ENCODE peak calls at places on chromosomes 3 and 15, in five cellular contexts. O is iPS DF 6.9, G is breast epithelium, R is GM23248, V is suprapubic skin. D is an unnamed sample.

GRCh38 chr3:156448300-156448699 is 106.6 kb downstream of the SSR3 start:
- DNase-seq in O (no peak), R (peak), G (no peak), V (no peak), D (no peak)

GRCh38 chr3:117052356-117052755 is 342.8 kb downstream of the TUSC7 start:
- DNase-seq in V (no peak), R (peak), G (no peak), O (no peak), D (no peak)

GRCh38 chr3:5304789-5305680 is 117.5 kb downstream of the EDEM1 start:
- DNase-seq in V (no peak), R (peak), G (no peak), O (peak), D (no peak)

GRCh38 chr3:29430558-29430971 is 149.7 kb downstream of the RBMS3 start:
- DNase-seq in O (no peak), V (no peak), G (no peak), R (peak), D (no peak)

GRCh38 chr3:132448211-132448961 is 31.1 kb downstream of the DNAJC13 start:
- DNase-seq in R (peak), G (no peak), V (no peak), O (no peak), D (peak)

GRCh38 chr3:100083209-100083608 is 31.1 kb downstream of the FILIP1L start:
- DNase-seq in V (no peak), G (no peak), O (no peak), R (no peak), D (no peak)

GRCh38 chr15:51801391-51801835 is 28.0 kb upstream of the TMOD3 start:
- DNase-seq in R (peak), O (peak), V (no peak), G (no peak), D (peak)

GRCh38 chr3:10437995-10438901 is 67.1 kb downstream of the ATP2B2 start:
- DNase-seq in V (no peak), R (peak), O (no peak), G (no peak), D (no peak)

GRCh38 chr3:116253511-116253910 is 191.8 kb downstream of the LSAMP start:
- DNase-seq in R (no peak), V (no peak), O (no peak), G (no peak), D (no peak)

GRCh38 chr15:92934706-92935105 is 34.6 kb downstream of the CHD2 start:
- DNase-seq in V (no peak), G (no peak), O (no peak), R (no peak), D (no peak)

GRCh38 chr3:9352917-9353823 is 9.7 kb upstream of the THUMPD3 start:
- DNase-seq in V (no peak), R (peak), O (peak), G (peak), D (peak)

GRCh38 chr15:64009798-64010241 is 36.5 kb downstream of the DAPK2 start:
- DNase-seq in R (peak), O (no peak), G (no peak), V (no peak), D (no peak)

GRCh38 chr3:14540821-14541385 is 761 bp upstream of the GRIP2 start:
- DNase-seq in G (no peak), O (no peak), V (no peak), R (no peak), D (peak)

GRCh38 chr3:18870642-18871041 is 277.7 kb upstream of the KCNH8 start:
- DNase-seq in R (no peak), V (no peak), G (no peak), O (no peak), D (no peak)

GRCh38 chr3:139574026-139574947 is 34.7 kb upstream of the RBP1 start:
- DNase-seq in G (no peak), V (no peak), O (no peak), R (no peak), D (peak)

GRCh38 chr3:111968319-111969059 is 10.3 kb upstream of the ABHD10 start:
- DNase-seq in O (no peak), R (peak), G (no peak), V (no peak), D (no peak)

GRCh38 chr3:16849795-16850194 is 35.0 kb upstream of the PLCL2 start:
- DNase-seq in R (peak), V (no peak), O (no peak), G (no peak), D (no peak)

GRCh38 chr15:88022711-88023110 is 233.8 kb downstream of the NTRK3 start:
- DNase-seq in O (no peak), G (no peak), R (no peak), V (no peak), D (no peak)

GRCh38 chr15:51620647-51621046 is 1.9 kb downstream of the DMXL2 start:
- DNase-seq in R (no peak), V (no peak), O (no peak), G (no peak), D (no peak)

GRCh38 chr3:16512435-16513140 is 911 bp downstream of the RFTN1 start:
- DNase-seq in V (peak), G (no peak), O (no peak), R (peak), D (peak)

DNA sequence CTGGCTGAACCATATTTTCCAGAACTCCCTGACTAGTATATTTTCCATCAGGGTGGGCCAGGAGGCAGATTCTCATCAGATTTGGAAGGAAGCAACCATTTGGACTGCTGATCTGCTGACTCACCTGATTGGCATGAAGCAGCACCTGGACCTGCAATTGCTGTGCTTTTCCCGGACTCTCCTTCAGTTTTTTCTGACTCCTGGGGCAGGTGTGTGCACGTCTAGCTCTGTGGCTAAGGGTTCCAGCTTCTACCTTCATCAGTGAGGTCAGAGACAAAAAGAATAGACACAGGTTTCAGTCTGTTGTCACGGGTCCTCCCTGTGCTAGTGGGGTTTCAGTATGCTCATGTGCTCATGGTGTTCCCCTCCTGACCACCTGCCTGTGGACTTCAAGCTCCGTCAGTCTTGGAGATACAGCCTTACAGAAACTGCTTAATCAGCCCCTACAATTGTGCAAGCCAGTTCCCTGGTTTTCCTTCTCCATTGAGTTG is 31.5 kb downstream of the HMCES start:
- DNase-seq in G (no peak), V (no peak), R (no peak), O (no peak), D (no peak)
- H3K27ac ChIP-seq in G (peak), V (peak), R (no peak), O (no peak), D (no peak)

GRCh38 chr15:101617390-101617965 is 34.7 kb downstream of the TM2D3 start:
- DNase-seq in R (no peak), O (no peak), G (no peak), V (no peak), D (peak)

GRCh38 chr15:101620645-101621044 is 31.5 kb downstream of the TM2D3 start:
- DNase-seq in O (no peak), V (no peak), R (no peak), G (no peak), D (no peak)

GRCh38 chr15:101619615-101619865 is 32.6 kb downstream of the TM2D3 start:
- DNase-seq in O (no peak), R (no peak), G (no peak), V (no peak), D (no peak)

GRCh38 chr15:101618056-101618455 is 34.1 kb downstream of the TM2D3 start:
- DNase-seq in R (no peak), O (no peak), G (no peak), V (no peak), D (no peak)

GRCh38 chr15:101618861-101619614 is 33.1 kb downstream of the TM2D3 start:
- DNase-seq in O (no peak), V (no peak), G (no peak), R (no peak), D (no peak)
- H3K27ac ChIP-seq in O (no peak), V (no peak), G (no peak), R (no peak), D (no peak)

GRCh38 chr3:46546896-46547440 is 19.1 kb downstream of the LRRC2 start:
- DNase-seq in O (no peak), V (no peak), G (no peak), R (no peak), D (no peak)
- H3K27ac ChIP-seq in O (no peak), V (no peak), G (no peak), R (no peak), D (no peak)

DNA sequence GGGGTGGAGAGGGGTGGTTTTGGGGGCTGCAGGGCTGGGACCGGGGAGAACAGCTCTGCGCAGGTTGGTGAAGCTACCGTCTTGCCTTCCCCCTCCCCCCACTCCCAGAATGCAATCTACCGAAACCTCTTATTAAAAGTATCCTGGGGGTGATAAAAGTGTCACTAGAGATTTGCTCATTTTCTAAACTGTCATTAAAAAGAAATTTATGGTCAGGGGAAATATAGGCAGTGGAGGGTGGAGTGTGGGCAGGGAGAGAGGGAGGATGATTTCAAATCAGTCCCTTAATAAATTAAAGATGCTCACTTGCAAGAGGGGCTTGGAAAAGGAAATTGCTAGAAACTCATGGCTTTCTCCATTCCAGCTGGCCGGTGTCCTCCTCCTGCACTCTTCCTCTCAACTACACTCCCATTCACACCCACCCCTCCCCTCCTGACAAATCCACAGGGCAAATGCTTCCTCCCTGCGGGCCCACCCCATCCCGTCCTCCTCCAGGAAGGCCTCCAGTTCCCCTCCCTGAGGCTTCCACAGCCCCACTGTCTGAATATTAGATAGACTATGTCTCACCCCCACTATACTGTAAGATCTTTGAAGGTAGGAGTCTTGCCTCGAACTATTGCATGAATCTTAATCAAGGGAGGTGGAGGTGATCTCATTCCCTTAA is 83.9 kb downstream of the TLE3 start:
- DNase-seq in O (no peak), R (no peak), G (no peak), V (no peak), D (no peak)
- H3K27ac ChIP-seq in O (no peak), R (no peak), G (no peak), V (no peak), D (no peak)

DNA sequence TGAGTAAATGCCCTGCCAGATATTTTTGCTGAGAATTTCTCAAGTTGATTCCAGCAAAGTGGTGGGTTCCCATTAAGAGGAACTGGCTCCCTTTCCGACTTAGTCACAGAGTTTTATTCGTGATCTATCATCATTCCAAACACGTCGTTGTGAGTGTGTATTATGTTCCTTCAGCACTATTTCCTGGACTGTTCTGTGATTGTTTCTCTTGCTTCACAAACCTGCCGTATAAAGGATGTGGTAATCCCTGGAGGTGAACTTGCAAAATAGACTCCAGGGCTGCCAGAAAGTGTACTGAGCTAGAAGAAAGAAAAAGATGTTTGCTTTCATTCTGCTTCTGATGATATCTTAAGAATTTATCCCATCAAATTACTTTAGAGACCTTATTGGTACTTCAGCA is 14.5 kb upstream of the CAPN3 start:
- DNase-seq in R (peak), G (no peak), V (no peak), O (no peak), D (no peak)
- H3K27ac ChIP-seq in R (peak), G (peak), V (no peak), O (no peak), D (peak)

GRCh38 chr3:42300013-42300412 is 34.0 kb upstream of the CCK start:
- DNase-seq in R (peak), V (no peak), O (peak), G (no peak), D (no peak)
- H3K27ac ChIP-seq in R (no peak), V (no peak), O (no peak), G (no peak), D (no peak)

DNA sequence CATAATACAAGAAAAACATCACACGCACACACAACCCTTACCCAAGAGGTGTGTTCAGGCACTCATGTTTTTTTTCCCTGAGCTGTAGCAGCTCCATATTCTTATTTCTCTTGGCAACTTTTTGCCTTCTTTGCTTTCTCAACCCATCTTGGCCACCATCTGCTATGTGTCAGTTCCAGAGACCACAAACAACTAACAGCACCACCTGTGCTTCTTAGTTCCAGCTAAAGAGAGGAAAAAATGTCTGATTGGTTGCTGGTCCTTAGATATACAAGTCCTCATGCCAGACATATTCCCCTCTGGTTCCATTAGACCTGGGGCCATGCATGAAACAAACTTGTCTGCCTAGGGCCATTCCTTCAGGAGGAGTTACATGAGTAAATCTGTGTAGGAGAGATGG is 11.9 kb downstream of the ACTC1 start:
- DNase-seq in G (no peak), V (no peak), O (no peak), R (no peak), D (no peak)
- H3K27ac ChIP-seq in G (no peak), V (no peak), O (no peak), R (no peak), D (no peak)

GRCh38 chr3:147415819-147416218 is 6.7 kb downstream of the ZIC1 start:
- DNase-seq in R (no peak), O (no peak), V (no peak), G (no peak), D (no peak)
- H3K27ac ChIP-seq in R (no peak), O (no peak), V (no peak), G (no peak), D (no peak)

D was measured in right cardiac atrium.